ENCODE peak calls at places on chromosomes 13 and 19, in five cellular contexts. T, Q, G, R and D are unnamed samples.

GRCh38 chr19:55088543-55089265 is 13.0 kb downstream of the EPS8L1 start:
- DNase-seq in Q (peak), R (peak), G (peak), T (peak), D (peak)

GRCh38 chr19:56110515-56111448 is 10.3 kb downstream of the ZNF787 start:
- DNase-seq in T (peak), G (no peak), Q (peak), R (no peak), D (no peak)

GRCh38 chr13:66506979-66507378 is 723.2 kb downstream of the PCDH9 start:
- DNase-seq in T (no peak), Q (no peak), R (no peak), G (no peak), D (no peak)

GRCh38 chr13:81738364-81738763 is 1397.4 kb upstream of the SPRY2 start:
- DNase-seq in G (no peak), R (no peak), Q (no peak), T (no peak), D (no peak)

GRCh38 chr19:31519216-31519615 is 170.0 kb upstream of the TSHZ3 start:
- DNase-seq in T (no peak), Q (no peak), G (no peak), R (no peak), D (no peak)

GRCh38 chr13:49436890-49437289 is 7.0 kb downstream of the CAB39L start:
- DNase-seq in G (no peak), R (no peak), Q (peak), T (peak), D (peak)

GRCh38 chr19:47663435-47663910 is 49.7 kb upstream of the EHD2 start:
- DNase-seq in G (peak), T (peak), R (no peak), Q (no peak), D (no peak)

GRCh38 chr13:20901668-20902437 is 693 bp downstream of the XPO4 start:
- DNase-seq in Q (peak), G (no peak), R (no peak), T (no peak), D (no peak)

GRCh38 chr19:52336117-52336811 is at the start of gene ZNF610:
- DNase-seq in T (peak), Q (peak), R (peak), G (peak), D (peak)

GRCh38 chr19:42091300-42092266 is 15.6 kb downstream of the ZNF574 start:
- DNase-seq in R (no peak), Q (no peak), G (no peak), T (no peak), D (no peak)

GRCh38 chr19:35032356-35032865 is 2.1 kb downstream of the SCN1B start:
- DNase-seq in Q (no peak), T (no peak), G (no peak), R (no peak), D (no peak)

GRCh38 chr19:19443902-19444693 is 38.6 kb downstream of the GATAD2A start:
- DNase-seq in T (no peak), Q (no peak), G (no peak), R (no peak), D (no peak)

GRCh38 chr19:19361075-19361594 is 40.5 kb downstream of the MAU2 start:
- DNase-seq in T (peak), G (peak), Q (peak), R (peak), D (peak)

GRCh38 chr19:38099966-38100365 is 124.1 kb downstream of the DPF1 start:
- DNase-seq in G (no peak), Q (no peak), R (no peak), T (no peak), D (no peak)

GRCh38 chr19:18589380-18590272 is 1.0 kb downstream of the REX1BD start:
- DNase-seq in G (no peak), T (peak), Q (peak), R (no peak), D (no peak)

GRCh38 chr19:10670187-10670586 is 16.0 kb downstream of the ILF3 start:
- DNase-seq in G (no peak), T (no peak), Q (no peak), R (no peak), D (no peak)

GRCh38 chr13:97133955-97134354 is 88.2 kb upstream of the MBNL2 start:
- DNase-seq in R (no peak), Q (no peak), T (no peak), G (no peak), D (no peak)

GRCh38 chr19:40365613-40366401 is 17.3 kb downstream of the PLD3 start:
- DNase-seq in T (peak), G (peak), R (no peak), Q (peak), D (peak)

GRCh38 chr13:104171132-104171531 is 1104.9 kb upstream of the SLC10A2 start:
- DNase-seq in R (no peak), Q (no peak), T (no peak), G (no peak), D (no peak)

GRCh38 chr13:97873398-97873797 is 80.1 kb upstream of the IPO5 start:
- DNase-seq in R (no peak), G (no peak), Q (no peak), T (no peak), D (no peak)

GRCh38 chr19:18145391-18145999 is 7.5 kb upstream of the PIK3R2 start:
- DNase-seq in R (no peak), Q (no peak), T (no peak), G (no peak), D (no peak)

GRCh38 chr13:27259831-27260230 is 8.5 kb downstream of the RPL21 start:
- DNase-seq in R (no peak), G (no peak), Q (no peak), T (no peak), D (no peak)
- H3K27ac ChIP-seq in R (no peak), G (no peak), Q (peak), T (no peak), D (no peak)

DNA sequence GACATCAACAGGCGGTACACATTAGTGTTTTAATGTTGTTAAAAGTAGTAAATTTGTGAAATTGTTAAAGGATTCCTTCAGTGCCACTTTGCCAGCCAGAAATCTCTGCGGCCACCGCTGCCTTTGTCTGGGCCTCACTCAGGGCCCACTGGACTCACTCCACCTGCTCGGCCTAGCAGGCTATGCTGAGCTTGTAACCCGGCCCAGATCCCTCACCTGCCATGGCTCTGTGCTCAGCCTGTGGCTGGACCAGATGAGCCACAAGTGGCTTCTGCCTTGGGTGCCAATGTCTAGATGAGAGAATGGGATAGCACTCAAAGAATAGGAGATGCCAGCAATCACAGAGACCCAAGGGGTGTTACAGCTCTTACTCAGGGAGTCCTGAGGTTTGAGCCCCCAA is 1228.0 kb downstream of the DIAPH3 start:
- DNase-seq in Q (no peak), T (no peak), R (no peak), G (no peak), D (no peak)
- H3K27ac ChIP-seq in Q (no peak), T (no peak), R (no peak), G (no peak), D (no peak)

GRCh38 chr13:23460921-23461320 is 27.4 kb upstream of the SACS start:
- DNase-seq in T (no peak), R (no peak), G (no peak), Q (no peak), D (no peak)

GRCh38 chr13:23461544-23461943 is 28.0 kb upstream of the SACS start:
- DNase-seq in T (no peak), Q (no peak), R (no peak), G (no peak), D (no peak)

GRCh38 chr13:23460309-23460708 is 26.8 kb upstream of the SACS start:
- DNase-seq in Q (no peak), T (no peak), G (no peak), R (no peak), D (no peak)

GRCh38 chr13:23463631-23464030 is 30.1 kb upstream of the SACS start:
- DNase-seq in Q (no peak), R (no peak), T (peak), G (no peak), D (no peak)

DNA sequence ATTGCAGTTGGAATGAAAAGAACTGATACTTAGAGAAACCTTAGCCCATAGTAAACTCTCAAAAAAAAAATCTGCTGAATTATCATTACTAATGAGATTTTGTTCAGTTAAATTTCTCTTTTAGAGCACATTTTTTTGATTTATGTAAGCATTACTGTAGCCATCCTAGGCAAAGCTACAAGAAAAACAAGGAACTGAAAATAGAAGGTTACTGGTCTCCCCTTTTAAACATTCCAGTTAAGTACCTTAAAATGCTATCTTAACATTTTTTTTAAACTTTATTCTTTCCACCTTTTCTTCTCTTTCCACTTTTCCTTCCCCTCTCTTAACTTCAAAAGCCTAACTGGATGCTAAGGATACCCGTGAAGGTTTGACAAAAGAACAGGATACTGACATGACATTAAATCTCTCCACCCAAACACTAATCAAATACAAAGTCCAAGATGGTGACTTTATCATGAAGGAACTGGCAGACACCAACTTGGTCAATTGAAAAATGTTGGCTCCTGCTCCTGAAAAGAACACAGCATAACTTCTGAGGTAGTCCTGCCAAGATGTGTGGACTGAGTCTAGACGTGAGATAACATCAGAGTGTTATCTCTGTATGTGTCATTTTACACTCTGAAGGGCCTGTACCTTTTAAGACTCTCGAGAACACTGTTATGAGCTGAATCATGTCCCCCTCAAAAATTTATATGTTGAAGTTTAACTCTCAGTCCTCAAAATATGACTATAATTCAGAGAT is 29.5 kb upstream of the SACS start:
- DNase-seq in T (peak), R (no peak), G (no peak), Q (no peak), D (no peak)
- H3K27ac ChIP-seq in T (peak), R (peak), G (no peak), Q (no peak), D (no peak)

DNA sequence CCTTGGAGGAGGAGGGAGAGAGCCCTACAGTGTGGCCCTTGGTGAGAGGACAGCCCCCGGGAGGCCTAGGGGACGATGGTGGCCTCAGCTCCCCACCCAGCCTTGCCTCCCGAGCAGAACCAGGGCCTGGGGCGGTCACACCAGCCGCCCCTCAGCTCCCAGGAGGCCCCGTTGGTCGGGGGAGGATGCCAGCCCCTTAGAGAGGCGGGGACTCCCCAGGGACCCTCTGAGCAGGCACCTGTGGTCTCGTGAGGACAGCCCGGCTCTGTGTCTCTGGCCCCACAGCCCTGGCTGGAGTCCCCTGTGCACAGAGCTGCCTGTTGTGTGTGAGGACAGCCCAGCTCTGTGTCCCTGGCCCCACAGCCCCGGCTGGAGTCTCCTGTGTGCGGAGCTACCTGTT is 158.8 kb downstream of the KDM4B start:
- DNase-seq in G (no peak), T (no peak), R (no peak), Q (no peak), D (no peak)
- H3K27ac ChIP-seq in G (no peak), T (no peak), R (no peak), Q (no peak), D (no peak)

GRCh38 chr13:36090592-36090991 is 40.6 kb downstream of the DCLK1 start:
- DNase-seq in R (no peak), G (no peak), T (peak), Q (no peak), D (no peak)
- H3K27ac ChIP-seq in R (no peak), G (no peak), T (peak), Q (no peak), D (no peak)